ENCODE peak calls at places on chromosome 7, in five cellular contexts. B, S, J, P and W are unnamed samples.
A peak's percentile ranks its signal among the peaks of the same experiment; 100 is the strongest.

GRCh38 chr7:52080493-52080892 is 763.9 kb upstream of the COBL start:
- DNase-seq in B (no peak), S (no peak), J (no peak), P (no peak), W (no peak)

GRCh38 chr7:24197852-24198251 is 86.1 kb upstream of the NPY start:
- DNase-seq in B (no peak), S (no peak), J (no peak), P (no peak), W (no peak)

GRCh38 chr7:66353547-66353946 is 148.4 kb downstream of the TPST1 start:
- DNase-seq in B (no peak), S (no peak), J (no peak), P (no peak), W (no peak)

GRCh38 chr7:75055830-75056431 is 17.7 kb downstream of the RCC1L start:
- DNase-seq in B (no peak), S (no peak), J (no peak), P (no peak), W (peak; percentile 68)

GRCh38 chr7:99767662-99768061 is 16.3 kb downstream of the CYP3A4 start:
- DNase-seq in B (no peak), S (no peak), J (no peak), P (no peak), W (no peak)

GRCh38 chr7:18265611-18266281 is 229.8 kb upstream of the HDAC9 start:
- DNase-seq in B (no peak), S (no peak), J (no peak), P (no peak), W (no peak)

GRCh38 chr7:139687980-139688632 is 89.7 kb downstream of the HIPK2 start:
- DNase-seq in B (no peak), S (peak; percentile 26), J (no peak), P (no peak), W (no peak)

GRCh38 chr7:95199779-95200558 is 124.4 kb downstream of the PON1 start:
- DNase-seq in B (no peak), S (peak; percentile 24), J (no peak), P (no peak), W (peak; percentile 59)

GRCh38 chr7:139598642-139599041 is 75.2 kb downstream of the CLEC2L start:
- DNase-seq in B (no peak), S (no peak), J (no peak), P (no peak), W (no peak)

GRCh38 chr7:78489851-78490250 is 691.3 kb downstream of the PHTF2 start:
- DNase-seq in B (no peak), S (no peak), J (no peak), P (no peak), W (no peak)

GRCh38 chr7:25012254-25012653 is 32.3 kb upstream of the OSBPL3 start:
- DNase-seq in B (no peak), S (no peak), J (no peak), P (no peak), W (no peak)

GRCh38 chr7:52862321-52862720 is 173.1 kb upstream of the POM121L12 start:
- DNase-seq in B (no peak), S (no peak), J (no peak), P (no peak), W (no peak)

GRCh38 chr7:130281227-130281626 is 11.7 kb upstream of the CPA4 start:
- DNase-seq in B (no peak), S (no peak), J (no peak), P (no peak), W (no peak)

GRCh38 chr7:90180011-90180585 is 25.8 kb downstream of the STEAP1 start:
- DNase-seq in B (no peak), S (peak; percentile 66), J (no peak), P (no peak), W (no peak)

GRCh38 chr7:28685660-28686417 is 272.3 kb downstream of the TRIL start:
- DNase-seq in B (peak; percentile 87), S (peak; percentile 65), J (no peak), P (no peak), W (peak; percentile 97)

GRCh38 chr7:88092676-88092999 is 127.2 kb downstream of the SRI start:
- DNase-seq in B (no peak), S (no peak), J (no peak), P (no peak), W (no peak)

GRCh38 chr7:30705008-30705407 is 22.8 kb upstream of the CRHR2 start:
- DNase-seq in B (no peak), S (no peak), J (no peak), P (no peak), W (no peak)

GRCh38 chr7:156661637-156662036 is 21.1 kb downstream of the RNF32 start:
- DNase-seq in B (no peak), S (no peak), J (no peak), P (no peak), W (no peak)

GRCh38 chr7:108570146-108570755 is 577 bp downstream of the DNAJB9 start:
- DNase-seq in B (no peak), S (peak; percentile 15), J (peak; percentile 42), P (peak; percentile 45), W (peak; percentile 66)

GRCh38 chr7:127413962-127414361 is 21.5 kb upstream of the ZNF800 start:
- DNase-seq in B (no peak), S (no peak), J (no peak), P (no peak), W (no peak)

DNA sequence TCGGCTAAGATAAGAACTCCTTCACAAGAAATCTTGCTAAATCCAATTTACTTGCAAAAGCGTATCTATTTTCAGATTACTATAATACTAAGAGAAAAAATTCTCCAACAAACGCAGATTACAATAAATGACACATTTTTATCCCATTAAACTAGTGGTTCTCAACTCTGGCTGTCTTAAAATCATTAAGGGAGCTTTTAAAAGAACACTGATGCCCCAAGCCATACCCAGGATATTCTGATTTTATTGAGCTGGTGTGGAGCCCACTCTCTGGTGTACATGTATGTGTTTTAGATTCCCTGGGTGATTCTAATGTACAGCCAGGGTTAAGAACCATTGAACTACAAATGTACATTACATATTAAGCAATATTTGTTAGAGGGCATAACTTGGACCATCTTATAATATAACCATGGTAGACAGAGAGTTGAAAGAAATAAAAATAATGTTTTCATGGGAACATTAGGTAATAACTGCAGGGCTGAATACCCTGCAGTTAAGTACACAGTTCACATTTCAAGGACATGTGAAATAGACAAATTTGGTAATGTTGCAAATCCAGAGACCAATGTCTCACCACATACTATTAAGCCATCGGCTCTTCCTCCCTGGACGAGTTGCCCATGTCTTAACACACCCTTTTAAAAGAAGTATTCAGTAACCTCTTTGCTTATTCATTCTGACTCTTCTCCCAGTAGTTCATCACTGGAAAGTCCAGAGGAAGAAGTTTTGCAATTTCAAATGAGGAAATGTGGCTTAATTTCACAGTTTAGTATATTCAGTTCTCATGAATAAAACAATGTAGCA is 6.2 kb downstream of the GSAP start:
- DNase-seq in B (no peak), S (no peak), J (no peak), P (no peak), W (no peak)
- H3K4me1 ChIP-seq in B (no peaks in the 10 kb centered on the region), S (peaks cover 3% of the 10 kb centered on the region), J (no peaks in the 10 kb centered on the region), P (peaks cover 21% of the 10 kb centered on the region), W (peaks cover 4% of the 10 kb centered on the region)

GRCh38 chr7:114928060-114928459 is 6.2 kb downstream of the MDFIC start:
- DNase-seq in B (no peak), S (no peak), J (no peak), P (no peak), W (no peak)
- H3K4me1 ChIP-seq in B (peaks cover 53% of the 10 kb centered on the region), S (no peaks in the 10 kb centered on the region), J (peaks cover 40% of the 10 kb centered on the region), P (peaks cover 74% of the 10 kb centered on the region), W (no peaks in the 10 kb centered on the region)

GRCh38 chr7:121372376-121373024 is 23.6 kb downstream of the FAM3C start:
- DNase-seq in B (no peak), S (no peak), J (no peak), P (no peak), W (no peak)
- H3K4me1 ChIP-seq in B (peaks cover 24% of the 10 kb centered on the region), S (peaks cover 27% of the 10 kb centered on the region), J (no peaks in the 10 kb centered on the region), P (no peaks in the 10 kb centered on the region), W (no peaks in the 10 kb centered on the region)

GRCh38 chr7:69736411-69736810 is 138.1 kb downstream of the AUTS2 start:
- DNase-seq in B (no peak), S (no peak), J (no peak), P (no peak), W (no peak)
- H3K4me1 ChIP-seq in B (peaks cover 22% of the 10 kb centered on the region), S (no peaks in the 10 kb centered on the region), J (no peaks in the 10 kb centered on the region), P (no peaks in the 10 kb centered on the region), W (peaks cover 22% of the 10 kb centered on the region)

DNA sequence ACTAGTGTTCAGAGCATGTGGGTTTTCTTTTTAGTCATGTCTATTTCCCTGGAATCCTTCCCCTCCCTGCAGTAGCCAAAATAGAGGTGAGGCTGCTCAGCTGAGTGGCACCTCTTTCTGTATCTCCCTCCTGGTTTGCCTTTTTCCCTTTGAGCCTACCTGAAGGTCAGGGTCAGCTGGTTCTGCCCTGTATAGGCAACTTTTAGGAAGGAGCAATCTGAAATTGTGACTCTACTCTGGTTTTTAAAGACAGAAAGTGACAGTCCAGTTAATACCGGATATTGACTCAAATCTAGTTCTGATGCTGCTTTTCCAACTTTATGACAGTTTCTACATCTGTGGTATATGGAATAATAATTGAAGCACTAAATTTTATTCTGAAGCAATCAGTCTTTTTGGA is 26.0 kb downstream of the CCM2 start:
- DNase-seq in B (no peak), S (no peak), J (no peak), P (no peak), W (no peak)
- H3K4me1 ChIP-seq in B (no peaks in the 10 kb centered on the region), S (no peaks in the 10 kb centered on the region), J (peaks cover 25% of the 10 kb centered on the region), P (peaks cover 41% of the 10 kb centered on the region), W (no peaks in the 10 kb centered on the region)

GRCh38 chr7:150411606-150412005 is 32.5 kb downstream of the ZNF775 start:
- DNase-seq in B (peak; percentile 24), S (no peak), J (no peak), P (no peak), W (no peak)

GRCh38 chr7:150410680-150411346 is 31.7 kb downstream of the ZNF775 start:
- DNase-seq in B (peak; percentile 42), S (no peak), J (no peak), P (no peak), W (no peak)

GRCh38 chr7:150413640-150414081 is 34.5 kb downstream of the ZNF775 start:
- DNase-seq in B (peak; percentile 18), S (no peak), J (no peak), P (no peak), W (no peak)

GRCh38 chr7:150412518-150413247 is 33.6 kb downstream of the ZNF775 start:
- DNase-seq in B (peak; percentile 38), S (no peak), J (no peak), P (no peak), W (no peak)

GRCh38 chr7:150412016-150412415 is 32.9 kb downstream of the ZNF775 start:
- DNase-seq in B (peak; percentile 42), S (no peak), J (no peak), P (no peak), W (no peak)
- H3K4me1 ChIP-seq in B (peaks cover 3% of the 10 kb centered on the region), S (peaks cover 4% of the 10 kb centered on the region), J (peaks cover 6% of the 10 kb centered on the region), P (peaks cover 3% of the 10 kb centered on the region), W (no peaks in the 10 kb centered on the region)

GRCh38 chr7:120793213-120793936 is 64.6 kb downstream of the TSPAN12 start:
- DNase-seq in B (no peak), S (no peak), J (no peak), P (no peak), W (no peak)
- H3K4me1 ChIP-seq in B (peaks cover 15% of the 10 kb centered on the region), S (peaks cover 2% of the 10 kb centered on the region), J (no peaks in the 10 kb centered on the region), P (no peaks in the 10 kb centered on the region), W (no peaks in the 10 kb centered on the region)

DNA sequence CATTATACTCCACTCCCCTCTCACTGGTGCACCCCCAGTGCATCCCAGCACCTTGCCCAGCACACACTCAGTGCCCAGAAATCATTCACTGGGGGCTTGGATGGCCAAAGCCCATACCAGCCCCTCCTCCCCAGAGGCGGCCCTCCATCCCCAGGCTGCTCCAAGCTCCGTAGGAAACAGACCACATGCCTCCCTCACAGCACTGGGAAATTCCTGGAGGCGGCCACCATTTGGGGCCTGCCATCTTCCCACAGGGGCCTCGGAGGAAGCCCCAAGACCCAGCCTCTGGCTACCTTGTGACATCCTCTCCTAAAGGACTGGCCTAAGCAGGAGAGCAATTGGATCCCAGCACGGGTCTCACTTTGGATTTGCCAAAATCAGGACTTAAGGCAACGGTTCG is 49.7 kb downstream of the FOXL3 start:
- DNase-seq in B (peak; percentile 12), S (no peak), J (no peak), P (no peak), W (no peak)
- H3K4me1 ChIP-seq in B (peaks cover 13% of the 10 kb centered on the region), S (no peaks in the 10 kb centered on the region), J (no peaks in the 10 kb centered on the region), P (peaks cover 11% of the 10 kb centered on the region), W (no peaks in the 10 kb centered on the region)